ENCODE peak calls at places on chromosomes 12 and 14, in four cellular contexts. L is AG10803, D is lower leg skin, Y is progenitor cell of endocrine pancreas. Z is an unnamed sample.

GRCh38 chr12:63958876-63959275 is 114.4 kb downstream of the SRGAP1 start:
- DNase-seq in D (no peak), L (no peak), Y (no peak), Z (no peak)

GRCh38 chr12:27119797-27120196 is 37.4 kb upstream of the C12orf71 start:
- DNase-seq in D (no peak), Y (no peak), L (no peak), Z (no peak)

GRCh38 chr14:77722301-77722700 is 14.4 kb downstream of the SLIRP start:
- DNase-seq in D (no peak), Y (no peak), L (no peak), Z (no peak)

GRCh38 chr14:50045039-50045711 is 71.2 kb downstream of the VCPKMT start:
- DNase-seq in L (peak), Y (no peak), D (peak), Z (no peak)

GRCh38 chr12:76065917-76066316 is 18.6 kb downstream of the NAP1L1 start:
- DNase-seq in D (no peak), Y (no peak), L (no peak), Z (no peak)

GRCh38 chr14:95784137-95784536 is 70.2 kb upstream of the TCL1A start:
- DNase-seq in L (peak), Y (peak), D (no peak), Z (peak)

GRCh38 chr14:20489093-20489994 is 16.0 kb upstream of the RNASE10 start:
- DNase-seq in L (no peak), Y (no peak), D (no peak), Z (peak)

GRCh38 chr12:47828967-47829482 is 9.3 kb upstream of the HDAC7 start:
- DNase-seq in Y (no peak), D (peak), L (peak), Z (peak)

GRCh38 chr14:61438497-61438859 is 117.1 kb downstream of the PRKCH start:
- DNase-seq in D (peak), Y (no peak), L (no peak), Z (no peak)

GRCh38 chr12:95599880-95600279 is 48.6 kb upstream of the USP44 start:
- DNase-seq in Y (no peak), D (no peak), L (no peak), Z (no peak)

GRCh38 chr14:89249296-89249565 is 167.8 kb downstream of the FOXN3 start:
- DNase-seq in L (no peak), Y (no peak), D (no peak), Z (no peak)

GRCh38 chr12:71731439-71732356 is 23.0 kb upstream of the RAB21 start:
- DNase-seq in D (no peak), L (peak), Y (no peak), Z (no peak)

GRCh38 chr14:101839236-101839635 is 77.7 kb downstream of the PPP2R5C start:
- DNase-seq in D (no peak), L (no peak), Y (no peak), Z (no peak)

DNA sequence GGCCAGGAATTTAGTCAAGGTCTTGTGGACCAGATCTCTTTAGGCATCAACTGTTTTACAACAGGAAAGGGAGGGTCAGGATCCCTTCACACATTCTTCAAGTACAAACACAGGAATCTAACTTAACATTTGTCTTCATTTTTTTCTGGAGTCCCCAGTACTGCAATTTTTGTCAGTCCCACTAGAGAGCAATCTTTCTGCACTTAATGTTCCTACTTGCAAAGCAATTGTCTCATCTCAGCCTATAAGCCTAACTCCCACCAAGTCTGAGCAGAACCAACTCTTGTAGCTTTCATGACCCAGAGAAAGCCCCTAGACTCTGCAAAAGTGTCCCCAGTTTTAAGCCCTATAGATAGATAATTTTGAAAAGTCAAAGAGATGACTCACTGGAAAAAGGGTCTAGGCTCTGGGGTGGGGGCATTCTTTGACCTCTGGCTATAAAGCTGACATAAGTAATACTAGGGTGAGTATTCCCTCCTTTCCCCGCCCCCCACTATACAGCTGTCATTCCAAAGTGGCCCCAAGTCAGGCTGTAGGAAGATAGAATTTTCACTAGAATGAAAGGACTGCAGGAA is 1.9 kb upstream of the ZBTB39 start:
- DNase-seq in L (peak), D (no peak), Y (no peak), Z (no peak)
- TF ChIP-seq CTCF in L (peak), D (no peak), Y (peak), Z (peak)

DNA sequence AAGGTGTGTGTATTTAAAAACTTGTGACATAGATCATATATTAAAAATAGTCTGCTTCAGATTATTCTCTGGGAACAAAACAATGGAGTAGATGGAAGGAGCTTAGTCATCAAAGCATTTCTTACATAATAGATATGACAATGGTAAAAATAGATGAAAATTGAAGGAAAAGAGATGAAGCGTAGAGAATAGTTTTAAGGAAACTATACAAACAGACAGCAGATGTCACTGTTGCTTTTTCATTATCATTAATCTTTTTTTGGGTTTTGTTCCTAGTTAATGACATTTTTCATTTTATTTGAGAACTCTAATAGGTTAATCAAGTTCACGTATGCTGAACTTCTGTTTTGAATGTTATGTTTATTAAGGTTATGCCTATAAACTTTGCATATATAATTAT is 149.2 kb upstream of the FBXO33 start:
- DNase-seq in Y (no peak), D (no peak), L (no peak), Z (no peak)
- TF ChIP-seq CTCF in Y (no peak), D (no peak), L (no peak), Z (peak)

GRCh38 chr12:57430931-57431566 is at the start of gene R3HDM2:
- DNase-seq in Y (peak), D (peak), L (peak), Z (peak)
- TF ChIP-seq CTCF in Y (no peak), D (no peak), L (no peak), Z (no peak)

GRCh38 chr12:46263140-46264017 is 5.5 kb downstream of the SLC38A1 start:
- DNase-seq in D (no peak), Y (no peak), L (no peak), Z (no peak)
- TF ChIP-seq CTCF in D (no peak), Y (peak), L (peak), Z (peak)

GRCh38 chr14:72701232-72701555 is 192.7 kb downstream of the DPF3 start:
- DNase-seq in D (no peak), Y (no peak), L (no peak), Z (no peak)
- TF ChIP-seq CTCF in D (no peak), Y (no peak), L (no peak), Z (no peak)

DNA sequence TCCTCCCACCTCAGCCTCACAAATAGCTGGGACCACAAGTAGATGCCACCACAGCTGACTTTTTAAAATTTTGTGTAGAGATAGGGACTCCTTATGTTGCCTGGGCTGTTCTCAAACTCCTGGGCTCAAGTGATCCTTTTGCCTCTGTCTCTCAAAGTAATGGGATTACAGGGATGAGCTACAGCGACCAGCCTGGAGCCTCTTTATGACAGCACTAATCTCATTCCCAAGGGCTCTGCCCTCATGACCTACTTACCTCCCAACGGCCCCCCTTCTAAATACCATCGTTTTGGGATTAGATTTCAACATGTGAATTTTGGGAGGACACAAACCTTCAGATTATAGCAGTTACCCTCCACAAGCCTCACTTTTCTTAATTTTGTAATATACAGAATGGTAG is 150.6 kb upstream of the FUT8 start:
- DNase-seq in Y (no peak), L (no peak), D (no peak), Z (no peak)
- TF ChIP-seq CTCF in Y (no peak), L (no peak), D (no peak), Z (no peak)

DNA sequence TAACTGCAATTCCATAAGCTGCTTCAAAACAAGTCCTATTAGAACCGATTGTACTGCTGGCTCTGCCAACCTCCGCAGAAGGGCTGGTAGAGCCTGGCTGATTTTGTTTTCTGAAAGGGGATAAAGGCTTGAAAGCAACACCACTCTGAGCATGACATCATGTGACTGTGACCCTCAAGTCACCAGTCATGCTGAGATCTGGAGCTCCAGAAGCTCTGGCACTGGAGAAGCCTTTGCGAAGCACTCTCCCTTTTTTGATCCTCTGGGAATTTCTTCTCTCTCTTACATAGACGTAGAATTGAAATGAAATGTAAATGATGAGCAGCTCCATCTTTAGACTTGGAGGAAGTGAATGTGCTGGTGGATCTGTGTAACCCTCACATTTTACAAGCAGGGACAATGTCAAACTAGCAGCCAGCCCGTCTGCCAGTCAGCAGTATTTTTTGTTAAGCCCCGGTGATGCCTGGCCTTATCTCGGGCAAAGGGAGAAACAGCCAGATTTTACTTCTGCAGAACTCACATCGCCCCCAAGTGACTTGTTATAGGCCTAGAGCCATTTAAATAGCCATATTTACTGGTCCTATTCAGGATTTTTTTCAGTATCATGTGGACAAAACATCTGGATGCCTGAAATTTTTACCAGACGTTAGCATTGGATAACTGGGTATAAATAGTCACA is 112.1 kb upstream of the NPAS3 start:
- DNase-seq in D (no peak), L (peak), Y (no peak), Z (no peak)
- TF ChIP-seq CTCF in D (no peak), L (peak), Y (no peak), Z (no peak)

DNA sequence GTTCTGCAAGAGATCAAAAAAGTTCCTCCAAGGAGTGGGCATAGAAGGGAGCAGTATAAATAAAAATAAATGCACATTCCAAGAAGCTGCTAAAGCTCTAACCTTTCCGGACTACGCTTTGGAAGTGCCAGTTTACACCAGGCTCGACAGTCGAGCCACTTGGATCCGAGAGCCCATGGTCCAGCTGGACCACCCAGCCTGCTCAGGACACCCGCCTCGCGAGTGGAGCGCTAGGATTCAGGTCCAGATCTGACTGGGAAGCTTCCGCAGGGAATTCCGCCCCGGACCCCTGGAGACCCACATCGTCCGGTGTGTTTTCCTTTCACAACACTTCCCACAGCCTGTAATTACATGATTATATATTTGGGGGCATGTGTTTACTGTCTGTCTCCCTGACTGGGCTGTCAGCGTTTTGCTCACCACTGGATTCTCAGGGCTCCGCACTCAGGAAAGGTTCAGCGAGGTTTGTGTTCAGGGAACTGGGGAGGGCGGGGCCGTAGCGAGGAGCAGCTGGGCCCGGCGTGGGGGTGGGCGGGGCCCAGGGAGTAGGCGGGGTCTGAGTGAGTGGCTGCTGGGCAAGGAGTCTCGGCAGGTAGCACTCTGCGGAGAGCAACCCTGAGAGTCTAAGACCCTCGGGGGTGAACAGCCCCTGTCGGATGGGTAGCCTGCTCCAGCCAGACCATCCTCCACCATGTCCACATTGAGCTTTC is 52.3 kb upstream of the TMEM263 start:
- DNase-seq in Y (peak), L (peak), D (peak), Z (peak)
- TF ChIP-seq CTCF in Y (no peak), L (no peak), D (no peak), Z (no peak)

DNA sequence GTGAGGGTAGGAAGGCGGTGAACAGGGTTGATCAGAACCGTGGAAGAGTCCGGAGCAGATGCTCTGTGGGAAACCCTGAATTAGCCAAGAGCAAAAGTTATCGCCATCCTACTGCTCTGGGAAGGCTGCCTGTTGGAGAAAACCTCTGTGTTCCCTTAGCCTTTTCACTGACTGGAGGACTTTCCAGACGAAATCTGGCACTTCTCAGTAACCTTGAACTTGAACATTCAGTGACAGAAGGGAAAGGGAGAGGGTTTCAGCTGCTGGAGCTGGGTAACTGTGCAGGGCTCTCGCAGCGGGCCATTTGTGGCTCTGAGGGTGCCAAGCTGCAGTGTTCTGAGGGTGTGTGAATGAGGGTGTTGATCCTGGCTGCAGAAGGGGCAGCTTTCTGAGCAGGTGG is 23.4 kb downstream of the ETV6 start:
- DNase-seq in D (no peak), Y (no peak), L (no peak), Z (no peak)
- TF ChIP-seq CTCF in D (no peak), Y (no peak), L (no peak), Z (no peak)

DNA sequence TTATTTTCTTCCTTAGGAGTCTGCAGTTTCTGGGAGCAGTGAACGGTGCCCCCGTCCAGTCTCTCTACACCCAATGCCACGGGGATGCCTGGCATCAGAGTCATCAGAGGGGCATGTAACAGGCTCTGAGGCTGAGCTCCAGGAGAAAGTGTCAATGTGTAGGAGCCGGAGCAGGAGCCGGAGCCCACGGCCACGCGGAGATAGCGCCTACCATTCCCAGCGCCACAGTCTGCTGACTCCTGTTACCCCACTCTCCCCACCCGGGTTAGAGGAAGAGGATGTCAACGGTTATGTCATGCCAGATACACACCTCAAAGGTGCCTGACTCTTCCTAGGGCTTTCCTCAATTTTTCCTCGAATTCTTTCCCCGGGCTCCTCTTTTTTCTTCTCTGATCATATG is 3.3 kb upstream of the PA2G4 start:
- DNase-seq in L (no peak), Y (no peak), D (no peak), Z (no peak)
- TF ChIP-seq CTCF in L (no peak), Y (no peak), D (no peak), Z (no peak)